ENCODE peak calls at places on chromosomes 12 and 14, in four cellular contexts. T is ovary, H is pancreas, I is small intestine. F is an unnamed sample.
A peak's percentile ranks its signal among the peaks of the same experiment; 100 is the strongest.

GRCh38 chr12:53752192-53752601 is 418 bp upstream of the CISTR start:
- DNase-seq in I (no peak), H (no peak), T (no peak), F (no peak)

GRCh38 chr12:99911076-99911475 is 73.7 kb downstream of the ANKS1B start:
- DNase-seq in H (no peak), T (no peak), I (no peak), F (no peak)

GRCh38 chr14:99531221-99532096 is 50.2 kb downstream of the CCNK start:
- DNase-seq in T (no peak), I (no peak), H (no peak), F (no peak)

GRCh38 chr12:49644620-49644994 is 21.2 kb downstream of the PRPF40B start:
- DNase-seq in I (peak; percentile 68), T (peak; percentile 89), H (no peak), F (peak; percentile 81)

GRCh38 chr14:77151245-77151644 is 9.7 kb upstream of the ZDHHC22 start:
- DNase-seq in T (no peak), I (no peak), H (no peak), F (peak; percentile 70)

GRCh38 chr12:70068743-70069142 is 174.5 kb upstream of the CNOT2 start:
- DNase-seq in H (no peak), I (no peak), T (no peak), F (no peak)

GRCh38 chr12:50788562-50788961 is 24.7 kb downstream of the ATF1 start:
- DNase-seq in T (no peak), H (no peak), I (no peak), F (no peak)

GRCh38 chr14:64942531-64943111 is at the start of gene GPX2:
- DNase-seq in I (peak; percentile 95), H (no peak), T (no peak), F (no peak)

GRCh38 chr14:99754141-99755067 is 38.8 kb upstream of the EML1 start:
- DNase-seq in T (no peak), H (no peak), I (no peak), F (no peak)

GRCh38 chr14:88163731-88164255 is 158.9 kb downstream of the GPR65 start:
- DNase-seq in H (no peak), I (no peak), T (no peak), F (no peak)

GRCh38 chr12:92745874-92746553 is 43.2 kb downstream of the PLEKHG7 start:
- DNase-seq in T (peak; percentile 31), I (no peak), H (no peak), F (no peak)

GRCh38 chr12:10453144-10453543 is at the start of gene KLRC1:
- DNase-seq in I (no peak), H (no peak), T (no peak), F (no peak)

GRCh38 chr12:110104188-110104969 is 19.8 kb upstream of the IFT81 start:
- DNase-seq in T (no peak), I (no peak), H (no peak), F (no peak)

GRCh38 chr12:3054993-3055711 is 22.0 kb upstream of the TSPAN9 start:
- DNase-seq in I (no peak), T (no peak), H (no peak), F (no peak)

GRCh38 chr14:89425931-89426330 is 8.9 kb upstream of the FOXN3 start:
- DNase-seq in H (no peak), T (no peak), I (no peak), F (no peak)

GRCh38 chr12:78580296-78580695 is 284.3 kb upstream of the SYT1 start:
- DNase-seq in I (no peak), T (no peak), H (no peak), F (no peak)

GRCh38 chr12:109981311-109981710 is 14.9 kb downstream of the GIT2 start:
- DNase-seq in H (no peak), I (no peak), T (no peak), F (no peak)

GRCh38 chr14:80772504-80772903 is 169.0 kb downstream of the CEP128 start:
- DNase-seq in H (no peak), I (no peak), T (no peak), F (no peak)

GRCh38 chr12:111759276-111759675 is 7.5 kb upstream of the ALDH2 start:
- DNase-seq in T (no peak), H (no peak), I (no peak), F (no peak)

GRCh38 chr12:54967461-54967860 is 17.1 kb downstream of the TESPA1 start:
- DNase-seq in I (peak; percentile 19), H (no peak), T (no peak), F (no peak)

GRCh38 chr14:103626150-103626850 is 2.7 kb upstream of the KLC1 start:
- DNase-seq in H (no peak), T (no peak), I (no peak), F (no peak)

GRCh38 chr14:50311974-50312733 is at the start of the genes DMAC2L and L2HGDH:
- DNase-seq in H (peak; percentile 96), I (peak; percentile 97), T (peak; percentile 92), F (peak; percentile 91)
- H3K4me3 ChIP-seq in H (peak within 1 kb of the TSS; percentile 69), I (peak within 1 kb of the TSS; percentile 54), T (peak within 1 kb of the TSS; percentile 75), F (peak within 1 kb of the TSS; percentile 72)

GRCh38 chr12:89370850-89371249 is 18.5 kb upstream of the DUSP6 start:
- DNase-seq in I (no peak), H (no peak), T (no peak), F (no peak)

GRCh38 chr12:89366676-89367364 is 14.5 kb upstream of the DUSP6 start:
- DNase-seq in H (no peak), I (no peak), T (no peak), F (no peak)

GRCh38 chr12:89369166-89369565 is 16.9 kb upstream of the DUSP6 start:
- DNase-seq in I (no peak), H (no peak), T (no peak), F (no peak)

GRCh38 chr12:89370411-89370810 is 18.1 kb upstream of the DUSP6 start:
- DNase-seq in I (no peak), H (no peak), T (no peak), F (no peak)

DNA sequence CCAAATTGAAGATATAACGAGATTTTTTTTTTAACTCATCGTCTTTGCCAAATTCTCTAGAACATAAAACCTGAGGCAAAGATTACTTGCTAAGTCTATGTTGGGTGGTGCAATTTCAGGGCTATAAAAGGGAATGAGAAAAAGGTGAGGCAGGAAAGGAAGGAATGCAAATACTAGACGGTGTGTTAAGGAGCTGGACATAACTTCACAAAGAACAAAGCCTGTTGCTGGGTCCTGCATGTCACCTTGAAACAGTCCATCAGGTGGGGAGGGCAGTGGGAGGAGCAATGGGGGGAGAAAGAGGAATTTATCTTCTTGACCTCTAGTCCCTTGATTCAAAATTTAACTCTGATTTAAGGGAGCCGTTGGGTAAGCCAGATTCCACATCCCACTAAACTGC is 16.1 kb upstream of the DUSP6 start:
- DNase-seq in I (peak; percentile 52), H (no peak), T (no peak), F (no peak)
- H3K4me1 ChIP-seq in I (peaks cover 6% of the 10 kb centered on the region), H (peaks cover 5% of the 10 kb centered on the region), T (no peaks in the 10 kb centered on the region), F (no peaks in the 10 kb centered on the region)

DNA sequence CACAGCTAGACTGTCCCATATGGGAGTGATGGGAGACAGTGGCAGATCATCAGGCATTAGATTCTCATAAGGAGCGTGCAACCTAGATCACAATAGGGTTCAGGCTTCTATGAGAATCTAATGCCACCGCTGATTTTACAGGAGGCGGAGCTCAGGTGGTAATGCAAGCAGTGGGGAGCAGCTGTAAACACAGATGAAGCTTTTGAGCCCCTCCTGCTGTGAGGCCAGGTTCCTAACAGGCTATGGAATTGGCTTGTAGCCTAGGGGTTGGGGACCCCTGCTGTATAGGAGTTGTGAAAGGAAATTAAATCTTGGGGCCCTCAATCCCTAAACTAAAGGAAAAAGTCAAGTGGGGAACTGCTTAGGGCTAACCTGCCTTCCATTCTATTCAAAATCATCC is 29.6 kb downstream of the ADIPOR2 start:
- DNase-seq in H (no peak), T (no peak), I (no peak), F (no peak)
- H3K9me3 ChIP-seq in H (no peaks in the 10 kb centered on the region), T (no peaks in the 10 kb centered on the region), I (no peaks in the 10 kb centered on the region), F (no peaks in the 10 kb centered on the region)

DNA sequence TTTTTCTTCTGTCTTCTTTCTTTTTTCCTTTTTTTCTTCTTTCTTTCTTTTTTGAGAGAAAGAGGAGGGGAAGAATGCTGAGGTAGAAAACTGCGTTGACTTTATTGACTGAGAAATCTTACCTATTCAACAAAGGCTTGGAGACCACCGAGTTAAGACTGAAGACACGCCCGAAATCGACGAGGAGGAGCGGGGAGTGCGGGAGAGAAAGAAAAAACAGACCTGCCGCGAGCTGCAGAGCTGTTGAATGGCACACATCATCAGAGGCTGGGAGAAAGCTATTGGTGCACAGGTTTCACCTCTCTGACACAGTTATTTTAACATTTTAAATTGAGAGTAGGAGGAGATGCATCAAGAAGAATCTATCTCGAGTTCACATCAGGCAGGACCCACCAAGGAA is 5.1 kb downstream of the ASCL1 start:
- DNase-seq in T (no peak), I (no peak), H (no peak), F (no peak)
- H3K4me3 ChIP-seq in T (no peak overlapping the region), I (no peak overlapping the region), H (no peak overlapping the region), F (no peak overlapping the region)

DNA sequence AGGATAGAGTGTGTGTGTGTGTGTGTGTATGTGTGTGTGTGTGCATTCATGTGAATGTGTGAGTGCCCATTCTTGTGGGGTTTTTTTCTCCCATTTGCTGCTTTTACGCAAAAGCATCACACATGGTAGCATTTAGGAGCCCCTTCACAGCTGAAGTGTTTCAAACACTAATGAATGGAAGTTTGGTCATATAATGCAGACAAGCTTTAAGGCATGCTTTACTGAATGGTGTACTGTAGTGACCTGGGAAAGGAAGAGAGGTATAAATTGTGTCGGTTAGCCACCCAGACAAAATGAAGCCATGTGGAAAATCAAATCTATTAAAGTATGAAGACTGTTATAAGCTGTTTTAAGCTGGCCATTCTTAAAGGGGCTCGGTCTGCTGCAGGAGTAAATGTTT is 137.4 kb downstream of the HMGA2 start:
- DNase-seq in T (no peak), H (no peak), I (no peak), F (no peak)
- H3K4me1 ChIP-seq in T (peaks cover 2% of the 10 kb centered on the region), H (no peaks in the 10 kb centered on the region), I (no peaks in the 10 kb centered on the region), F (peaks cover 4% of the 10 kb centered on the region)

GRCh38 chr12:34402228-34402898 is 380.1 kb downstream of the ALG10 start:
- DNase-seq in H (peak; percentile 42), I (no peak), T (peak; percentile 1), F (no peak)
- H3K9me3 ChIP-seq in H (no peaks in the 10 kb centered on the region), I (peaks cover 12% of the 10 kb centered on the region), T (no peaks in the 10 kb centered on the region), F (no peaks in the 10 kb centered on the region)

DNA sequence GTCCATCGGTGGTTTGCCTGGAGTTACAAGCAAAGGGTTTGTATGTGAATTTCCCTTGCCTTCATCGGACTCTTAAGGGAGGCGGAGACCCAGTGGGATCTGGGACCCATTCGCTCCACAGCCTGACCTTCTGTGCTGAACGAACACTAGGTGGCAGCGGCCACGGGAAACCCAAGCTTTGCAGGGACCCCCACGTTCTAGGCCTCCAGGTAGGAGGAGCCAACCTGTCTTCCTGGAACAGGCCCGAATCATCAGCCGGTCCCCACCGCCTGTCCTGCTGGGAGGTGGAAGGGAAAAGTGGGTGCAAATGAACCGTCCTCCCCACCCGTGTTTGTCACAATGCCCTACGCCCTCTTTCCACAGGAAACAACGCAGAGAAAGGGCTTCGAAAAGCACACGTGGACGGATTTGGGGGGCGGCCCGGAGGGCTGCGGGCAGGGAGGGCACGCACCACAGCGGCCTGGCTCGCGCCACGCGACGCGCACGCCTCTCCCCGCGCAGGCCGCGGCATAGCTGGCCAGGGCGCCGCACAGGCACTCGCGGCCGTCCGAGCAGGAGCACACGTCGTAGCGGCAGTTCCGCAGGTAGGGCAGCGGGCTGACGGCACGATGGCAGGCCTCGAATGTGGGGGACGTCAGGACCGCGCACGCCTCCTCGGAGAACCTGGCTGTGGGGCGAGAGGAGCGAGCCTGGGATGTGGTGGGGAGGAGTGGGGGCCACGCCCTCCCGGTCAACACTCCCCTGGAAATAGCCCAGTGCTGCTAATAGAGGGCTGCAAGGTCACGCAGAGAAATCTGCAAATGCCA is 67.9 kb downstream of the VWF start:
- DNase-seq in T (no peak), H (no peak), I (peak; percentile 22), F (peak; percentile 60)
- H3K4me3 ChIP-seq in T (no peak overlapping the region), H (no peak overlapping the region), I (peak overlapping the region; percentile 16), F (no peak overlapping the region)

GRCh38 chr14:91146661-91147060 is 32.8 kb downstream of the DGLUCY start:
- DNase-seq in T (no peak), I (no peak), H (no peak), F (no peak)
- H3K4me1 ChIP-seq in T (peaks cover 8% of the 10 kb centered on the region), I (no peaks in the 10 kb centered on the region), H (peaks cover 17% of the 10 kb centered on the region), F (peaks cover 4% of the 10 kb centered on the region)

GRCh38 chr12:131094831-131095805 is 141.4 kb downstream of the ADGRD1 start:
- DNase-seq in I (no peak), H (no peak), T (peak; percentile 9), F (no peak)
- H3K9me3 ChIP-seq in I (no peaks in the 10 kb centered on the region), H (no peaks in the 10 kb centered on the region), T (no peaks in the 10 kb centered on the region), F (no peaks in the 10 kb centered on the region)